ENCODE peak calls at places on chromosomes 11 and 22, in six cellular contexts. B, M, I, Z, R and S are unnamed samples.

GRCh38 chr22:47337161-47337621 is 574.7 kb downstream of the TBC1D22A start:
- DNase-seq in B (no peak), M (no peak), I (no peak), Z (no peak), R (peak; percentile 93), S (no peak)

GRCh38 chr11:117223741-117224685 is 7.9 kb downstream of the PCSK7 start:
- DNase-seq in B (no peak), M (no peak), I (no peak), Z (no peak), R (no peak), S (no peak)

GRCh38 chr22:44180706-44181032 is at the start of gene PARVG:
- DNase-seq in B (no peak), M (no peak), I (no peak), Z (no peak), R (no peak), S (peak; percentile 75)

GRCh38 chr22:50482107-50483074 is 1.0 kb downstream of the ADM2 start:
- DNase-seq in B (no peak), M (peak; percentile 64), I (peak; percentile 47), Z (no peak), R (no peak), S (no peak)

GRCh38 chr11:128302425-128303186 is 284.8 kb downstream of the ETS1 start:
- DNase-seq in B (no peak), M (no peak), I (no peak), Z (no peak), R (no peak), S (peak; percentile 95)

GRCh38 chr11:87290304-87290922 is 252.7 kb downstream of the TMEM135 start:
- DNase-seq in B (no peak), M (no peak), I (no peak), Z (no peak), R (peak; percentile 7), S (peak; percentile 50)

GRCh38 chr22:30245985-30246901 is at the start of gene LIF:
- DNase-seq in B (no peak), M (no peak), I (no peak), Z (no peak), R (no peak), S (peak; percentile 51)

GRCh38 chr11:113272927-113273615 is 41.3 kb upstream of the TTC12 start:
- DNase-seq in B (no peak), M (no peak), I (no peak), Z (no peak), R (no peak), S (no peak)

GRCh38 chr11:61602775-61603569 is 22.1 kb upstream of the SYT7 start:
- DNase-seq in B (peak; percentile 79), M (peak; percentile 71), I (peak; percentile 81), Z (peak; percentile 65), R (no peak), S (no peak)

GRCh38 chr11:22433066-22433450 is 94.9 kb downstream of the SLC17A6 start:
- DNase-seq in B (no peak), M (no peak), I (no peak), Z (no peak), R (no peak), S (no peak)

GRCh38 chr22:35986085-35986484 is 42.5 kb downstream of the RBFOX2 start:
- DNase-seq in B (no peak), M (no peak), I (no peak), Z (no peak), R (no peak), S (no peak)

GRCh38 chr22:44711701-44712100 is 9.7 kb downstream of the PRR5 start:
- DNase-seq in B (no peak), M (no peak), I (no peak), Z (no peak), R (no peak), S (no peak)

GRCh38 chr22:26713823-26714449 is 56.5 kb downstream of the MIAT start:
- DNase-seq in B (no peak), M (no peak), I (no peak), Z (no peak), R (peak; percentile 83), S (no peak)

GRCh38 chr11:134742228-134742612 is 330.2 kb upstream of the B3GAT1 start:
- DNase-seq in B (no peak), M (no peak), I (no peak), Z (no peak), R (no peak), S (no peak)

GRCh38 chr11:115272925-115273324 is 231.3 kb downstream of the CADM1 start:
- DNase-seq in B (no peak), M (no peak), I (no peak), Z (no peak), R (no peak), S (no peak)

GRCh38 chr11:2368851-2369180 is 8.3 kb upstream of the CD81 start:
- DNase-seq in B (no peak), M (no peak), I (no peak), Z (no peak), R (no peak), S (no peak)

GRCh38 chr22:43277987-43278601 is 65.1 kb downstream of the SCUBE1 start:
- DNase-seq in B (no peak), M (no peak), I (no peak), Z (no peak), R (no peak), S (no peak)

GRCh38 chr22:19880786-19881569 is 26.3 kb upstream of the GNB1L start:
- DNase-seq in B (peak; percentile 64), M (peak; percentile 67), I (peak; percentile 79), Z (no peak), R (peak; percentile 98), S (no peak)

GRCh38 chr11:1162498-1163311 is 5.0 kb downstream of the MUC5AC start:
- DNase-seq in B (no peak), M (peak; percentile 57), I (peak; percentile 39), Z (no peak), R (no peak), S (no peak)

GRCh38 chr11:20360650-20361049 is 2.9 kb upstream of the HTATIP2 start:
- DNase-seq in B (no peak), M (no peak), I (no peak), Z (no peak), R (peak; percentile 38), S (peak; percentile 23)

GRCh38 chr22:37220543-37220968 is 8.3 kb upstream of the SSTR3 start:
- DNase-seq in B (no peak), M (no peak), I (no peak), Z (no peak), R (no peak), S (no peak)

GRCh38 chr22:37215890-37216289 is 3.6 kb upstream of the SSTR3 start:
- DNase-seq in B (no peak), M (no peak), I (no peak), Z (no peak), R (no peak), S (no peak)

GRCh38 chr22:37218771-37219411 is 6.6 kb upstream of the SSTR3 start:
- DNase-seq in B (no peak), M (no peak), I (no peak), Z (no peak), R (no peak), S (no peak)

GRCh38 chr22:37219534-37219933 is 7.3 kb upstream of the SSTR3 start:
- DNase-seq in B (no peak), M (no peak), I (no peak), Z (no peak), R (no peak), S (no peak)

GRCh38 chr22:37218399-37218770 is 6.1 kb upstream of the SSTR3 start:
- DNase-seq in B (no peak), M (no peak), I (no peak), Z (no peak), R (no peak), S (no peak)
- H3K4me3 ChIP-seq in B (no peak overlapping the region), M (no peak overlapping the region), I (no peak overlapping the region), Z (no peak overlapping the region), R (no peak overlapping the region), S (peak overlapping the region; percentile 35)

GRCh38 chr11:124895471-124895971 is 2.1 kb downstream of the ROBO4 start:
- DNase-seq in B (no peak), M (no peak), I (no peak), Z (no peak), R (no peak), S (no peak)

GRCh38 chr11:124896071-124896750 is 1.5 kb downstream of the ROBO4 start:
- DNase-seq in B (no peak), M (no peak), I (no peak), Z (no peak), R (peak; percentile 48), S (no peak)

GRCh38 chr11:124897681-124898680 is at the start of gene ROBO4:
- DNase-seq in B (peak; percentile 74), M (no peak), I (no peak), Z (peak; percentile 71), R (no peak), S (no peak)

GRCh38 chr11:124898711-124899110 is 1.0 kb upstream of the ROBO4 start:
- DNase-seq in B (no peak), M (no peak), I (no peak), Z (peak; percentile 59), R (peak; percentile 72), S (no peak)

DNA sequence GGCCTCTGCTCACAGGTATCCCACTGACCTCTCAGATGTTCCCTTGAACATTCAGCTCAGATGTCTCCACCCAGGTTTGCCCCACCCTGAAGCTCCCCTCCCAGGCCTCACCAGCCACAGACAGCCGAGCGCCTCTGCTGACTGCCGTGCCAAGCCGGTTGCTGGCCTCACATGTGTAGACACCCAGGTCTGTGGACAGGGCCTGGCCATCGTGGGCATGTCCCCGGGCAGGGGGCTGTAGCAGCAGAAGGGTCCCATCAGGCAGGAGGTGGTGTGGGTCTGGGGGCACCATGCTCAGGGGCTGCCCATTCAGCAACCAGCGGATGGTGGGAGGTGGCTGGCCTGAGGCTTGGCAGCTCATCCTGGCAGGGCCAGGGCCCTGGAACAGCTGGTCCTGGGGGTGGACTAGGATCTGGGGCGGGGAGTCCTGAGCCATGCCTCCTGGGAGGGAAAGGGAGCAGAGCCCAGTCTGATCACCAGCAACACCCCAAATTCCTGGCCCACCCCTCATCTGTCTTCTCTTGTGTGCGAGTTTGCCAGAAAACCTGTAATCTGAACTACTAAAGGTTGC is 759 bp downstream of the ROBO4 start:
- DNase-seq in B (no peak), M (no peak), I (peak; percentile 66), Z (no peak), R (no peak), S (no peak)
- H3K27ac ChIP-seq in B (peak overlapping the region; percentile 89), M (peak overlapping the region; percentile 79), I (no peak overlapping the region), Z (peak overlapping the region; percentile 83), R (peak overlapping the region; percentile 57), S (no peak overlapping the region)

GRCh38 chr11:65459552-65459951 is 37.0 kb downstream of the NEAT1 start:
- DNase-seq in B (no peak), M (peak; percentile 34), I (peak; percentile 39), Z (no peak), R (no peak), S (no peak)

GRCh38 chr11:65454311-65454695 is 31.7 kb downstream of the NEAT1 start:
- DNase-seq in B (no peak), M (no peak), I (no peak), Z (no peak), R (no peak), S (no peak)

GRCh38 chr11:65454696-65455456 is 32.3 kb downstream of the NEAT1 start:
- DNase-seq in B (peak; percentile 92), M (peak; percentile 95), I (peak; percentile 92), Z (peak; percentile 93), R (peak; percentile 99), S (peak; percentile 89)

GRCh38 chr11:65452806-65453490 is 30.4 kb downstream of the NEAT1 start:
- DNase-seq in B (no peak), M (no peak), I (no peak), Z (no peak), R (peak; percentile 57), S (no peak)

GRCh38 chr11:65456418-65456817 is 33.8 kb downstream of the NEAT1 start:
- DNase-seq in B (no peak), M (no peak), I (no peak), Z (no peak), R (no peak), S (no peak)
- H3K4me3 ChIP-seq in B (no peak overlapping the region), M (no peak overlapping the region), I (no peak overlapping the region), Z (no peak overlapping the region), R (no peak overlapping the region), S (no peak overlapping the region)

GRCh38 chr11:8671651-8672062 is 10.8 kb downstream of the TRIM66 start:
- DNase-seq in B (no peak), M (no peak), I (no peak), Z (no peak), R (no peak), S (no peak)
- H3K27ac ChIP-seq in B (peak overlapping the region; percentile 86), M (peak overlapping the region; percentile 26), I (peak overlapping the region; percentile 77), Z (peak overlapping the region; percentile 84), R (peak overlapping the region; percentile 58), S (no peak overlapping the region)